ENCODE peak calls at places on chromosomes 11 and 22, in nine cellular contexts. One of them, this sample, is unnamed.

GRCh38 chr11:134516529-134516928 is 104.5 kb upstream of the B3GAT1 start:
- DNase-seq in GM12878: no peak
- DNase-seq in endothelial cell: no peak
- DNase-seq in esophagus muscularis mucosa: no peak
- DNase-seq in IMR-90: no peak
- DNase-seq in prostate gland: no peak
- DNase-seq in A549: no peak
- DNase-seq in lower leg skin: no peak
- DNase-seq in astrocyte of the cerebellum: no peak
- DNase-seq in this sample: no peak

GRCh38 chr11:128929991-128930390 is 12.7 kb downstream of the TP53AIP1 start:
- DNase-seq in astrocyte of the cerebellum: peak
- DNase-seq in A549: no peak
- DNase-seq in IMR-90: peak
- DNase-seq in prostate gland: no peak
- DNase-seq in endothelial cell: no peak
- DNase-seq in lower leg skin: no peak
- DNase-seq in esophagus muscularis mucosa: no peak
- DNase-seq in GM12878: no peak
- DNase-seq in this sample: no peak

GRCh38 chr22:49636649-49637048 is 191.0 kb downstream of the BRD1 start:
- DNase-seq in astrocyte of the cerebellum: no peak
- DNase-seq in esophagus muscularis mucosa: no peak
- DNase-seq in lower leg skin: no peak
- DNase-seq in IMR-90: no peak
- DNase-seq in prostate gland: no peak
- DNase-seq in GM12878: no peak
- DNase-seq in endothelial cell: no peak
- DNase-seq in A549: no peak
- DNase-seq in this sample: no peak

GRCh38 chr11:74288161-74288560 is 23.3 kb downstream of the P4HA3 start:
- DNase-seq in A549: peak
- DNase-seq in esophagus muscularis mucosa: no peak
- DNase-seq in astrocyte of the cerebellum: peak
- DNase-seq in GM12878: no peak
- DNase-seq in lower leg skin: no peak
- DNase-seq in endothelial cell: no peak
- DNase-seq in prostate gland: no peak
- DNase-seq in IMR-90: peak
- DNase-seq in this sample: no peak

GRCh38 chr11:128174465-128175101 is 412.8 kb downstream of the ETS1 start:
- DNase-seq in endothelial cell: peak
- DNase-seq in lower leg skin: no peak
- DNase-seq in astrocyte of the cerebellum: peak
- DNase-seq in IMR-90: peak
- DNase-seq in A549: no peak
- DNase-seq in GM12878: no peak
- DNase-seq in esophagus muscularis mucosa: no peak
- DNase-seq in prostate gland: no peak
- DNase-seq in this sample: no peak

GRCh38 chr11:111324277-111324720 is 26.0 kb downstream of the POU2AF3 start:
- DNase-seq in A549: no peak
- DNase-seq in astrocyte of the cerebellum: peak
- DNase-seq in IMR-90: peak
- DNase-seq in lower leg skin: no peak
- DNase-seq in GM12878: no peak
- DNase-seq in prostate gland: no peak
- DNase-seq in esophagus muscularis mucosa: no peak
- DNase-seq in endothelial cell: no peak
- DNase-seq in this sample: no peak

GRCh38 chr11:102138677-102139076 is 28.4 kb downstream of the YAP1 start:
- DNase-seq in lower leg skin: no peak
- DNase-seq in GM12878: no peak
- DNase-seq in astrocyte of the cerebellum: peak
- DNase-seq in A549: no peak
- DNase-seq in prostate gland: no peak
- DNase-seq in esophagus muscularis mucosa: no peak
- DNase-seq in IMR-90: peak
- DNase-seq in endothelial cell: no peak
- DNase-seq in this sample: no peak

GRCh38 chr11:61967924-61968757 is 707 bp upstream of the FTH1 start:
- DNase-seq in endothelial cell: peak
- DNase-seq in esophagus muscularis mucosa: no peak
- DNase-seq in IMR-90: no peak
- DNase-seq in A549: no peak
- DNase-seq in astrocyte of the cerebellum: no peak
- DNase-seq in lower leg skin: peak
- DNase-seq in GM12878: peak
- DNase-seq in prostate gland: no peak
- DNase-seq in this sample: peak

GRCh38 chr11:109819410-109819809 is 273.8 kb upstream of the ZC3H12C start:
- DNase-seq in esophagus muscularis mucosa: no peak
- DNase-seq in IMR-90: no peak
- DNase-seq in A549: no peak
- DNase-seq in astrocyte of the cerebellum: no peak
- DNase-seq in GM12878: no peak
- DNase-seq in endothelial cell: no peak
- DNase-seq in lower leg skin: no peak
- DNase-seq in prostate gland: no peak
- DNase-seq in this sample: no peak

GRCh38 chr11:128563942-128564641 is 23.3 kb downstream of the ETS1 start:
- DNase-seq in A549: no peak
- DNase-seq in esophagus muscularis mucosa: no peak
- DNase-seq in astrocyte of the cerebellum: no peak
- DNase-seq in prostate gland: no peak
- DNase-seq in lower leg skin: no peak
- DNase-seq in IMR-90: no peak
- DNase-seq in endothelial cell: no peak
- DNase-seq in GM12878: no peak
- DNase-seq in this sample: no peak

GRCh38 chr22:37462983-37463382 is 23.2 kb downstream of the MFNG start:
- DNase-seq in IMR-90: peak
- DNase-seq in astrocyte of the cerebellum: peak
- DNase-seq in lower leg skin: no peak
- DNase-seq in A549: no peak
- DNase-seq in prostate gland: no peak
- DNase-seq in endothelial cell: peak
- DNase-seq in esophagus muscularis mucosa: no peak
- DNase-seq in GM12878: no peak
- DNase-seq in this sample: peak

GRCh38 chr11:109490953-109491733 is 69.2 kb downstream of the C11orf87 start:
- DNase-seq in GM12878: no peak
- DNase-seq in endothelial cell: no peak
- DNase-seq in IMR-90: peak
- DNase-seq in esophagus muscularis mucosa: no peak
- DNase-seq in lower leg skin: no peak
- DNase-seq in A549: no peak
- DNase-seq in astrocyte of the cerebellum: peak
- DNase-seq in prostate gland: no peak
- DNase-seq in this sample: no peak

GRCh38 chr11:86160546-86161149 is 83.9 kb upstream of the EED start:
- DNase-seq in A549: no peak
- DNase-seq in lower leg skin: no peak
- DNase-seq in esophagus muscularis mucosa: no peak
- DNase-seq in prostate gland: no peak
- DNase-seq in IMR-90: peak
- DNase-seq in astrocyte of the cerebellum: no peak
- DNase-seq in endothelial cell: no peak
- DNase-seq in GM12878: no peak
- DNase-seq in this sample: no peak

GRCh38 chr22:25656724-25657123 is 85.3 kb upstream of the MYO18B start:
- DNase-seq in IMR-90: no peak
- DNase-seq in endothelial cell: no peak
- DNase-seq in GM12878: peak
- DNase-seq in A549: no peak
- DNase-seq in prostate gland: no peak
- DNase-seq in lower leg skin: no peak
- DNase-seq in astrocyte of the cerebellum: no peak
- DNase-seq in esophagus muscularis mucosa: no peak
- DNase-seq in this sample: no peak

GRCh38 chr11:2778630-2779498 is 79.1 kb upstream of the KCNQ1OT1 start:
- DNase-seq in prostate gland: peak
- DNase-seq in endothelial cell: peak
- DNase-seq in lower leg skin: peak
- DNase-seq in esophagus muscularis mucosa: peak
- DNase-seq in astrocyte of the cerebellum: no peak
- DNase-seq in GM12878: no peak
- DNase-seq in IMR-90: peak
- DNase-seq in A549: peak
- DNase-seq in this sample: no peak

GRCh38 chr11:126153999-126154398 is 57.5 kb downstream of the RPUSD4 start:
- DNase-seq in endothelial cell: no peak
- DNase-seq in GM12878: no peak
- DNase-seq in A549: no peak
- DNase-seq in astrocyte of the cerebellum: peak
- DNase-seq in esophagus muscularis mucosa: no peak
- DNase-seq in IMR-90: peak
- DNase-seq in prostate gland: no peak
- DNase-seq in lower leg skin: no peak
- DNase-seq in this sample: no peak

GRCh38 chr11:115678942-115679341 is 174.7 kb upstream of the CADM1 start:
- DNase-seq in lower leg skin: no peak
- DNase-seq in A549: peak
- DNase-seq in esophagus muscularis mucosa: no peak
- DNase-seq in GM12878: no peak
- DNase-seq in IMR-90: no peak
- DNase-seq in prostate gland: no peak
- DNase-seq in astrocyte of the cerebellum: no peak
- DNase-seq in endothelial cell: peak
- DNase-seq in this sample: no peak
- TF ChIP-seq CTCF in lower leg skin: no peak
- TF ChIP-seq CTCF in A549: peak
- TF ChIP-seq CTCF in esophagus muscularis mucosa: no peak
- TF ChIP-seq CTCF in GM12878: peak
- TF ChIP-seq CTCF in IMR-90: no peak
- TF ChIP-seq CTCF in prostate gland: no peak
- TF ChIP-seq CTCF in astrocyte of the cerebellum: peak
- TF ChIP-seq CTCF in endothelial cell: no peak
- TF ChIP-seq CTCF in this sample: no peak

GRCh38 chr11:124746621-124747243 is 5.3 kb downstream of the VSIG2 start:
- DNase-seq in endothelial cell: peak
- DNase-seq in GM12878: peak
- DNase-seq in astrocyte of the cerebellum: no peak
- DNase-seq in esophagus muscularis mucosa: no peak
- DNase-seq in A549: peak
- DNase-seq in prostate gland: peak
- DNase-seq in IMR-90: peak
- DNase-seq in lower leg skin: no peak
- DNase-seq in this sample: peak
- TF ChIP-seq CTCF in endothelial cell: no peak
- TF ChIP-seq CTCF in GM12878: peak
- TF ChIP-seq CTCF in astrocyte of the cerebellum: peak
- TF ChIP-seq CTCF in esophagus muscularis mucosa: peak
- TF ChIP-seq CTCF in A549: peak
- TF ChIP-seq CTCF in prostate gland: peak
- TF ChIP-seq CTCF in IMR-90: peak
- TF ChIP-seq CTCF in lower leg skin: no peak
- TF ChIP-seq CTCF in this sample: no peak

DNA sequence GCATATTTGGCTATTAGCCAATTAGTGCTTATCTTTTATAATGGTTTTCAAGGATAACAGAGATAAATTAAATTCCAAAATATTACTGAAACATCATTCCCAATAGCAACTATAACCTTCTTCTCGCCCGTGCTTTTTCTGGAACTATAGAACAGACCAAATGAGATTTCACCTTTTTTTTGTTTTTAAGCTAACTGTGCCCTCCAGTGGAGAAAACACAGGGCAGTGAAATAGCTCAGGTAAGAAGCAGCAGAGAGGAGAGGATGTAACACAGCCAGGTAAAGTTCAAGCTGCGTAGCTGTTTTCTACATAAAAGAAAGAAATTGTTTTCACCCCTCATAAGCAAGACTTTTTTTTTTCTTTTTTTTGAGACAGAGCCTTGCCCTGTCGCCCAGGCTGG is 28.2 kb downstream of the HSD17B12 start:
- DNase-seq in astrocyte of the cerebellum: no peak
- DNase-seq in endothelial cell: no peak
- DNase-seq in GM12878: no peak
- DNase-seq in esophagus muscularis mucosa: no peak
- DNase-seq in A549: no peak
- DNase-seq in lower leg skin: no peak
- DNase-seq in IMR-90: no peak
- DNase-seq in prostate gland: no peak
- DNase-seq in this sample: no peak
- TF ChIP-seq CTCF in astrocyte of the cerebellum: no peak
- TF ChIP-seq CTCF in endothelial cell: no peak
- TF ChIP-seq CTCF in GM12878: peak
- TF ChIP-seq CTCF in esophagus muscularis mucosa: peak
- TF ChIP-seq CTCF in A549: peak
- TF ChIP-seq CTCF in lower leg skin: no peak
- TF ChIP-seq CTCF in IMR-90: peak
- TF ChIP-seq CTCF in prostate gland: no peak
- TF ChIP-seq CTCF in this sample: no peak

GRCh38 chr11:116424615-116425261 is 348.0 kb downstream of the BUD13 start:
- DNase-seq in endothelial cell: no peak
- DNase-seq in A549: no peak
- DNase-seq in astrocyte of the cerebellum: no peak
- DNase-seq in IMR-90: no peak
- DNase-seq in esophagus muscularis mucosa: no peak
- DNase-seq in GM12878: no peak
- DNase-seq in prostate gland: no peak
- DNase-seq in lower leg skin: no peak
- DNase-seq in this sample: no peak

GRCh38 chr11:116420770-116421528 is 351.8 kb downstream of the BUD13 start:
- DNase-seq in astrocyte of the cerebellum: no peak
- DNase-seq in esophagus muscularis mucosa: no peak
- DNase-seq in A549: no peak
- DNase-seq in IMR-90: no peak
- DNase-seq in endothelial cell: no peak
- DNase-seq in prostate gland: no peak
- DNase-seq in GM12878: no peak
- DNase-seq in lower leg skin: no peak
- DNase-seq in this sample: no peak

GRCh38 chr11:116421529-116422185 is 351.1 kb downstream of the BUD13 start:
- DNase-seq in A549: no peak
- DNase-seq in astrocyte of the cerebellum: no peak
- DNase-seq in GM12878: no peak
- DNase-seq in endothelial cell: no peak
- DNase-seq in esophagus muscularis mucosa: no peak
- DNase-seq in prostate gland: no peak
- DNase-seq in lower leg skin: no peak
- DNase-seq in IMR-90: no peak
- DNase-seq in this sample: no peak

GRCh38 chr11:116422556-116422955 is 350.2 kb downstream of the BUD13 start:
- DNase-seq in esophagus muscularis mucosa: no peak
- DNase-seq in A549: no peak
- DNase-seq in endothelial cell: no peak
- DNase-seq in IMR-90: no peak
- DNase-seq in GM12878: no peak
- DNase-seq in prostate gland: no peak
- DNase-seq in lower leg skin: no peak
- DNase-seq in astrocyte of the cerebellum: no peak
- DNase-seq in this sample: no peak

DNA sequence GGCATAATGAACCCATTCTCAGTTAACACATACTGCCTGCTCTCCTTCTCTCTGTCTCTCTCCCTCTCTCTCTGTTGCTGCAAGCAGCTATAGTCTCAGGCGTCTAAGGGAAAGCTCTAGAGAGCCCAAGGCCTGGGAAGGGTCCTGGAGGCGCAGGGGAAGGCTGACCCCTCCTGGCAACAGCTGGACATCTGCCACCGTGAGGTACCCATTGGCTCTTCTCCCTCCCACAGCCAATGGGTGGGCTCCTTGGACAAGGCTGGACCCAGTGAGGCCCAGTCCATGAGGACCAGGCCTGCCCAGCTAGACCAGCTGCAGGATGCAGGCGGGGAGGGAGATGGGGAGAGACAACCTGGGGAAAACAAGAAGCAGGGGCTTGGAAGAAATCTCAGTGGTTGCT is 349.8 kb downstream of the BUD13 start:
- DNase-seq in astrocyte of the cerebellum: no peak
- DNase-seq in endothelial cell: peak
- DNase-seq in IMR-90: no peak
- DNase-seq in GM12878: no peak
- DNase-seq in esophagus muscularis mucosa: no peak
- DNase-seq in prostate gland: no peak
- DNase-seq in A549: no peak
- DNase-seq in lower leg skin: no peak
- DNase-seq in this sample: no peak
- TF ChIP-seq CTCF in astrocyte of the cerebellum: no peak
- TF ChIP-seq CTCF in endothelial cell: no peak
- TF ChIP-seq CTCF in IMR-90: no peak
- TF ChIP-seq CTCF in GM12878: no peak
- TF ChIP-seq CTCF in esophagus muscularis mucosa: no peak
- TF ChIP-seq CTCF in prostate gland: no peak
- TF ChIP-seq CTCF in A549: no peak
- TF ChIP-seq CTCF in lower leg skin: no peak
- TF ChIP-seq CTCF in this sample: no peak

This sample was measured in activated CD8-positive, alpha-beta T cell treated with anti-CD3 and anti-CD28 coated beads for 36 hours.